ENCODE peak calls at places on chromosomes 4 and X, in seven cellular contexts. E, T, W, M, A, Y and P are unnamed samples.

GRCh38 chr4:155526452-155527169 is 140.0 kb upstream of the GUCY1A1 start:
- DNase-seq in M (no peak), A (no peak), W (no peak), T (peak; percentile 43), Y (peak; percentile 11), E (no peak), P (no peak)

GRCh38 chr4:118193421-118193820 is 159.1 kb downstream of the NDST3 start:
- DNase-seq in A (no peak), E (no peak), Y (no peak), M (no peak), W (no peak), T (no peak), P (no peak)

GRCh38 chr4:165433529-165433928 is 54.7 kb downstream of the CPE start:
- DNase-seq in E (no peak), W (no peak), Y (no peak), T (no peak), M (no peak), A (no peak), P (no peak)

GRCh38 chr4:13963601-13964000 is 336.1 kb upstream of the BOD1L1 start:
- DNase-seq in W (no peak), T (no peak), M (no peak), Y (no peak), E (no peak), A (no peak), P (no peak)

GRCh38 chr4:28686618-28687017 is 1826.0 kb downstream of the STIM2 start:
- DNase-seq in M (peak; percentile 3), A (no peak), Y (peak; percentile 73), W (peak; percentile 15), E (no peak), T (peak; percentile 51), P (peak; percentile 8)

GRCh38 chr4:61511716-61512488 is 311.8 kb downstream of the ADGRL3 start:
- DNase-seq in Y (no peak), M (no peak), T (no peak), W (no peak), A (no peak), E (no peak), P (no peak)

GRCh38 chrX:122238801-122239200 is 945.3 kb upstream of the GRIA3 start:
- DNase-seq in Y (no peak), E (no peak), W (no peak), T (no peak), M (no peak), A (no peak), P (no peak)

GRCh38 chrX:82648062-82648461 is 860.0 kb upstream of the POU3F4 start:
- DNase-seq in W (no peak), M (no peak), A (no peak), T (no peak), E (no peak), Y (peak; percentile 7), P (no peak)

GRCh38 chr4:76238701-76239100 is 12.8 kb upstream of the FAM47E start:
- DNase-seq in A (no peak), M (no peak), E (no peak), Y (no peak), W (no peak), T (no peak), P (no peak)

GRCh38 chr4:57550143-57550542 is 440.0 kb upstream of the IGFBP7 start:
- DNase-seq in W (no peak), A (no peak), T (peak; percentile 2), M (no peak), Y (no peak), E (no peak), P (no peak)

GRCh38 chr4:142222127-142222526 is 585.7 kb downstream of the IL15 start:
- DNase-seq in M (no peak), A (no peak), E (no peak), W (no peak), Y (no peak), T (no peak), P (no peak)

GRCh38 chr4:152342293-152342692 is 193.6 kb downstream of the FBXW7 start:
- DNase-seq in T (no peak), W (no peak), Y (no peak), E (no peak), A (no peak), M (no peak), P (peak; percentile 2)

GRCh38 chr4:8278421-8279287 is 9.1 kb downstream of the HTRA3 start:
- DNase-seq in A (no peak), W (no peak), Y (peak; percentile 64), T (no peak), M (no peak), E (no peak), P (no peak)

GRCh38 chrX:71144651-71145050 is at the start of gene NLGN3:
- DNase-seq in E (no peak), W (no peak), A (no peak), Y (peak; percentile 6), T (no peak), M (no peak), P (no peak)

GRCh38 chr4:108035691-108036090 is 46.0 kb downstream of the HADH start:
- DNase-seq in T (no peak), Y (no peak), W (no peak), E (no peak), M (no peak), A (no peak), P (no peak)

GRCh38 chrX:31329298-31329697 is 257.5 kb upstream of the FTHL17 start:
- DNase-seq in M (no peak), E (no peak), A (no peak), W (no peak), Y (no peak), T (no peak), P (no peak)

GRCh38 chr4:89273741-89274141 is 33.9 kb downstream of the GPRIN3 start:
- DNase-seq in Y (no peak), T (no peak), W (no peak), A (no peak), M (peak; percentile 92), E (no peak), P (no peak)

GRCh38 chr4:145587088-145587487 is 32.1 kb upstream of the MMAA start:
- DNase-seq in T (no peak), M (no peak), W (no peak), A (no peak), E (no peak), Y (no peak), P (no peak)

GRCh38 chrX:134764202-134764785 is 106.0 kb upstream of the PLAC1 start:
- DNase-seq in W (no peak), E (no peak), M (peak; percentile 67), A (no peak), Y (peak; percentile 74), T (no peak), P (peak; percentile 64)

GRCh38 chrX:39149761-39150160 is 348.5 kb downstream of the MID1IP1 start:
- DNase-seq in W (peak; percentile 44), M (peak; percentile 21), E (peak; percentile 58), Y (peak; percentile 68), A (peak; percentile 52), T (peak; percentile 54), P (peak; percentile 3)

GRCh38 chr4:126899382-126899801 is 733.4 kb upstream of the INTU start:
- DNase-seq in T (no peak), E (no peak), Y (no peak), M (no peak), A (no peak), W (no peak), P (no peak)

GRCh38 chrX:38151426-38151825 is 69.2 kb downstream of the SRPX start:
- DNase-seq in E (no peak), M (no peak), T (no peak), A (no peak), W (no peak), Y (no peak), P (no peak)

GRCh38 chr4:74838746-74839370 is 44.5 kb upstream of the BTC start:
- DNase-seq in A (no peak), W (no peak), T (no peak), M (no peak), Y (no peak), E (no peak), P (no peak)

GRCh38 chr4:25814323-25814722 is 48.5 kb downstream of the SEL1L3 start:
- DNase-seq in M (no peak), W (no peak), A (no peak), E (no peak), Y (no peak), T (no peak), P (no peak)

GRCh38 chrX:129653181-129653984 is 1.4 kb downstream of the APLN start:
- DNase-seq in Y (no peak), W (no peak), A (no peak), M (no peak), E (no peak), T (no peak), P (no peak)

GRCh38 chr4:120718979-120719566 is 203.5 kb downstream of the PRDM5 start:
- DNase-seq in Y (peak; percentile 48), W (no peak), E (peak; percentile 5), M (peak; percentile 30), T (peak; percentile 1), A (no peak), P (peak; percentile 3)

GRCh38 chrX:40012800-40013682 is 84.7 kb downstream of the BCOR start:
- DNase-seq in E (peak; percentile 13), T (no peak), M (peak; percentile 72), W (no peak), A (peak; percentile 77), Y (peak; percentile 55), P (peak; percentile 67)

GRCh38 chrX:153878969-153879653 is 6.9 kb downstream of the L1CAM start:
- DNase-seq in M (no peak), E (no peak), A (no peak), Y (peak; percentile 91), W (no peak), T (no peak), P (no peak)

GRCh38 chr4:174910271-174910670 is 7.9 kb upstream of the ADAM29 start:
- DNase-seq in W (no peak), Y (no peak), T (no peak), E (no peak), M (no peak), A (no peak), P (no peak)

GRCh38 chr4:182338731-182339130 is 95.5 kb downstream of the TENM3 start:
- DNase-seq in W (no peak), A (no peak), M (no peak), E (no peak), Y (no peak), T (no peak), P (no peak)

GRCh38 chr4:90845777-90846176 is 718.6 kb downstream of the CCSER1 start:
- DNase-seq in T (no peak), W (no peak), A (no peak), M (peak; percentile 16), Y (no peak), E (no peak), P (no peak)

GRCh38 chr4:27010334-27010940 is 149.8 kb downstream of the STIM2 start:
- DNase-seq in W (no peak), E (peak; percentile 58), A (peak; percentile 48), Y (peak; percentile 62), T (peak; percentile 90), M (peak; percentile 47), P (peak; percentile 46)

GRCh38 chr4:16125571-16126445 is 42.0 kb upstream of the PROM1 start:
- DNase-seq in Y (no peak), W (no peak), E (no peak), T (no peak), A (no peak), M (no peak), P (no peak)